ENCODE peak calls at places on chromosomes 3 and 15, in seven cellular contexts. One of them, this sample, is unnamed.

GRCh38 chr3:128956440-128956839 is 37.4 kb downstream of the CFAP92 start:
- DNase-seq in mesenteric fat pad: no peak
- DNase-seq in activated T-cell treated with anti-CD3 and anti-CD28 coated beads, Interleukin-2, amount 50 U/mL, for 48 hours: no peak
- DNase-seq in activated naive CD8-positive, alpha-beta T cell treated with anti-CD3 and anti-CD28 coated beads, Interleukin-2, amount 50 U/mL, for 24 hours: no peak
- DNase-seq in mesothelial cell of epicardium: no peak
- DNase-seq in HT-29: no peak
- DNase-seq in HuH-7.5: no peak
- DNase-seq in this sample: no peak

GRCh38 chr3:34361921-34362320 is 563.5 kb downstream of the PDCD6IP start:
- DNase-seq in HuH-7.5: no peak
- DNase-seq in HT-29: no peak
- DNase-seq in activated naive CD8-positive, alpha-beta T cell treated with anti-CD3 and anti-CD28 coated beads, Interleukin-2, amount 50 U/mL, for 24 hours: no peak
- DNase-seq in mesenteric fat pad: no peak
- DNase-seq in activated T-cell treated with anti-CD3 and anti-CD28 coated beads, Interleukin-2, amount 50 U/mL, for 48 hours: no peak
- DNase-seq in mesothelial cell of epicardium: no peak
- DNase-seq in this sample: no peak

GRCh38 chr15:31934821-31935220 is 95.5 kb upstream of the CHRNA7 start:
- DNase-seq in mesothelial cell of epicardium: no peak
- DNase-seq in mesenteric fat pad: no peak
- DNase-seq in activated T-cell treated with anti-CD3 and anti-CD28 coated beads, Interleukin-2, amount 50 U/mL, for 48 hours: no peak
- DNase-seq in HuH-7.5: no peak
- DNase-seq in HT-29: no peak
- DNase-seq in activated naive CD8-positive, alpha-beta T cell treated with anti-CD3 and anti-CD28 coated beads, Interleukin-2, amount 50 U/mL, for 24 hours: no peak
- DNase-seq in this sample: no peak

GRCh38 chr15:85955501-85956391 is 123.9 kb upstream of the AGBL1 start:
- DNase-seq in mesothelial cell of epicardium: no peak
- DNase-seq in mesenteric fat pad: no peak
- DNase-seq in activated naive CD8-positive, alpha-beta T cell treated with anti-CD3 and anti-CD28 coated beads, Interleukin-2, amount 50 U/mL, for 24 hours: no peak
- DNase-seq in HuH-7.5: no peak
- DNase-seq in HT-29: no peak
- DNase-seq in activated T-cell treated with anti-CD3 and anti-CD28 coated beads, Interleukin-2, amount 50 U/mL, for 48 hours: no peak
- DNase-seq in this sample: no peak

GRCh38 chr3:181921220-181921619 is 209.5 kb downstream of the SOX2 start:
- DNase-seq in HuH-7.5: no peak
- DNase-seq in activated T-cell treated with anti-CD3 and anti-CD28 coated beads, Interleukin-2, amount 50 U/mL, for 48 hours: no peak
- DNase-seq in mesothelial cell of epicardium: no peak
- DNase-seq in activated naive CD8-positive, alpha-beta T cell treated with anti-CD3 and anti-CD28 coated beads, Interleukin-2, amount 50 U/mL, for 24 hours: no peak
- DNase-seq in mesenteric fat pad: no peak
- DNase-seq in HT-29: no peak
- DNase-seq in this sample: no peak

GRCh38 chr3:60698117-60698516 is 553.1 kb downstream of the FHIT start:
- DNase-seq in mesothelial cell of epicardium: no peak
- DNase-seq in mesenteric fat pad: no peak
- DNase-seq in HT-29: no peak
- DNase-seq in HuH-7.5: no peak
- DNase-seq in activated naive CD8-positive, alpha-beta T cell treated with anti-CD3 and anti-CD28 coated beads, Interleukin-2, amount 50 U/mL, for 24 hours: no peak
- DNase-seq in activated T-cell treated with anti-CD3 and anti-CD28 coated beads, Interleukin-2, amount 50 U/mL, for 48 hours: no peak
- DNase-seq in this sample: no peak

GRCh38 chr3:66639794-66640356 is 139.1 kb upstream of the LRIG1 start:
- DNase-seq in HT-29: no peak
- DNase-seq in HuH-7.5: no peak
- DNase-seq in activated T-cell treated with anti-CD3 and anti-CD28 coated beads, Interleukin-2, amount 50 U/mL, for 48 hours: no peak
- DNase-seq in mesenteric fat pad: no peak
- DNase-seq in activated naive CD8-positive, alpha-beta T cell treated with anti-CD3 and anti-CD28 coated beads, Interleukin-2, amount 50 U/mL, for 24 hours: no peak
- DNase-seq in mesothelial cell of epicardium: no peak
- DNase-seq in this sample: no peak

GRCh38 chr3:98532709-98533571 is 1.2 kb downstream of the GPR15 start:
- DNase-seq in activated naive CD8-positive, alpha-beta T cell treated with anti-CD3 and anti-CD28 coated beads, Interleukin-2, amount 50 U/mL, for 24 hours: no peak
- DNase-seq in activated T-cell treated with anti-CD3 and anti-CD28 coated beads, Interleukin-2, amount 50 U/mL, for 48 hours: no peak
- DNase-seq in HT-29: no peak
- DNase-seq in mesothelial cell of epicardium: no peak
- DNase-seq in mesenteric fat pad: no peak
- DNase-seq in HuH-7.5: no peak
- DNase-seq in this sample: no peak

GRCh38 chr3:132641837-132642538 is 17.6 kb downstream of the ACAD11 start:
- DNase-seq in HT-29: peak; percentile 80
- DNase-seq in HuH-7.5: peak; percentile 18
- DNase-seq in mesothelial cell of epicardium: no peak
- DNase-seq in mesenteric fat pad: no peak
- DNase-seq in activated naive CD8-positive, alpha-beta T cell treated with anti-CD3 and anti-CD28 coated beads, Interleukin-2, amount 50 U/mL, for 24 hours: no peak
- DNase-seq in activated T-cell treated with anti-CD3 and anti-CD28 coated beads, Interleukin-2, amount 50 U/mL, for 48 hours: no peak
- DNase-seq in this sample: no peak

This sample was measured in stimulated activated naive CD8-positive, alpha-beta T cell treated with anti-CD3 and anti-CD28 coated beads, Interleukin-15, Interleukin-2, amounts not matched to agents 100 U/mL and 50 U/mL, for 24 hours.